ENCODE peak calls at places on chromosome 5, in four cellular contexts. K is AG09309, E is GM19239, B is GM20000. F is an unnamed sample.

GRCh38 chr5:28862137-28862859 is 1823.9 kb upstream of the CDH9 start:
- DNase-seq in B (no peak), E (no peak), K (no peak), F (no peak)

GRCh38 chr5:107542428-107542827 is 128.3 kb downstream of the EFNA5 start:
- DNase-seq in E (no peak), K (peak), B (peak), F (no peak)

GRCh38 chr5:170783498-170784247 is at the start of gene GABRP:
- DNase-seq in K (no peak), E (no peak), B (no peak), F (no peak)

GRCh38 chr5:59188415-59189225 is 605.7 kb downstream of the RAB3C start:
- DNase-seq in B (peak), K (no peak), E (peak), F (peak)

GRCh38 chr5:2993301-2993700 is 241.8 kb upstream of the IRX2 start:
- DNase-seq in E (no peak), B (no peak), K (no peak), F (no peak)

GRCh38 chr5:177276886-177277285 is 26.6 kb downstream of the RAB24 start:
- DNase-seq in E (no peak), B (no peak), K (no peak), F (no peak)

GRCh38 chr5:132053483-132053882 is 7.0 kb upstream of the IL3 start:
- DNase-seq in K (no peak), B (no peak), E (no peak), F (no peak)

GRCh38 chr5:54701179-54701578 is 183.6 kb downstream of the SNX18 start:
- DNase-seq in E (no peak), B (no peak), K (peak), F (no peak)

GRCh38 chr5:102895976-102896375 is 140.9 kb downstream of the PAM start:
- DNase-seq in K (no peak), B (no peak), E (no peak), F (no peak)

GRCh38 chr5:149608936-149609502 is 27.7 kb downstream of the ARHGEF37 start:
- DNase-seq in E (no peak), B (no peak), K (no peak), F (no peak)

GRCh38 chr5:107505763-107506534 is 164.8 kb downstream of the EFNA5 start:
- DNase-seq in K (no peak), E (no peak), B (no peak), F (no peak)

GRCh38 chr5:133827001-133827400 is 141.4 kb downstream of the C5orf15 start:
- DNase-seq in E (no peak), K (no peak), B (no peak), F (no peak)

GRCh38 chr5:177426566-177427210 is at the start of gene GRK6:
- DNase-seq in B (peak), K (no peak), E (no peak), F (peak)

GRCh38 chr5:34717426-34718327 is 61.5 kb downstream of the RAI14 start:
- DNase-seq in E (no peak), B (no peak), K (peak), F (no peak)

GRCh38 chr5:132850066-132850465 is 16.2 kb downstream of the GDF9 start:
- DNase-seq in K (no peak), E (no peak), B (no peak), F (no peak)

GRCh38 chr5:103041071-103041676 is 78.8 kb downstream of the GIN1 start:
- DNase-seq in B (peak), K (peak), E (no peak), F (no peak)

GRCh38 chr5:72529383-72529782 is 22.2 kb upstream of the ZNF366 start:
- DNase-seq in B (no peak), E (no peak), K (no peak), F (no peak)

F was measured in activated T-helper 2 cell treated with anti-CD3 and anti-CD28 coated beads, Interferon-gamma antibody, Interleukin-2, Interleukin-4, amounts not matched to agents 10 μg/mL and 5 μg/mL and 100 μg/mL, durations not matched to agents 14 hours and 24 hours and 36 hours.